ENCODE peak calls at places on chromosome 22, in five cellular contexts. One of them, this sample, is unnamed. For H3K9me3 and H3K4me1, the result is how much of the 10 kb centered on the place peaks cover.

GRCh38 chr22:42797021-42797420 is 60.1 kb downstream of the ARFGAP3 start:
- DNase-seq in astrocyte: no peak
- DNase-seq in HCT116: no peak
- DNase-seq in testis: no peak
- DNase-seq in psoas muscle: peak
- DNase-seq in this sample: no peak

GRCh38 chr22:20154602-20155183 is 3.8 kb upstream of the CCDC188 start:
- DNase-seq in astrocyte: no peak
- DNase-seq in HCT116: no peak
- DNase-seq in testis: no peak
- DNase-seq in psoas muscle: no peak
- DNase-seq in this sample: no peak

GRCh38 chr22:33975841-33976240 is 55.6 kb upstream of the LARGE1 start:
- DNase-seq in astrocyte: no peak
- DNase-seq in HCT116: no peak
- DNase-seq in testis: no peak
- DNase-seq in psoas muscle: no peak
- DNase-seq in this sample: no peak

GRCh38 chr22:40416267-40416570 is 45.8 kb downstream of the SGSM3 start:
- DNase-seq in astrocyte: no peak
- DNase-seq in HCT116: no peak
- DNase-seq in testis: no peak
- DNase-seq in psoas muscle: no peak
- DNase-seq in this sample: no peak

GRCh38 chr22:41576877-41577276 is 12.8 kb downstream of the PMM1 start:
- DNase-seq in astrocyte: no peak
- DNase-seq in HCT116: peak
- DNase-seq in testis: peak
- DNase-seq in psoas muscle: peak
- DNase-seq in this sample: peak

GRCh38 chr22:25165785-25166184 is 33.9 kb upstream of the CRYBB3 start:
- DNase-seq in astrocyte: no peak
- DNase-seq in HCT116: no peak
- DNase-seq in testis: no peak
- DNase-seq in psoas muscle: no peak
- DNase-seq in this sample: no peak

GRCh38 chr22:28921585-28921879 is 38.2 kb downstream of the ZNRF3 start:
- DNase-seq in astrocyte: no peak
- DNase-seq in HCT116: no peak
- DNase-seq in testis: no peak
- DNase-seq in psoas muscle: no peak
- DNase-seq in this sample: no peak

GRCh38 chr22:24156146-24156914 is 25.0 kb upstream of the SUSD2 start:
- DNase-seq in astrocyte: peak
- DNase-seq in HCT116: no peak
- DNase-seq in testis: peak
- DNase-seq in psoas muscle: peak
- DNase-seq in this sample: peak

GRCh38 chr22:34070051-34070450 is 149.8 kb upstream of the LARGE1 start:
- DNase-seq in astrocyte: no peak
- DNase-seq in HCT116: no peak
- DNase-seq in testis: no peak
- DNase-seq in psoas muscle: no peak
- DNase-seq in this sample: no peak

GRCh38 chr22:27993201-27993635 is 74.2 kb upstream of the PITPNB start:
- DNase-seq in astrocyte: no peak
- DNase-seq in HCT116: no peak
- DNase-seq in testis: no peak
- DNase-seq in psoas muscle: no peak
- DNase-seq in this sample: no peak

GRCh38 chr22:49564666-49565515 is 262.8 kb downstream of the BRD1 start:
- DNase-seq in astrocyte: no peak
- DNase-seq in HCT116: no peak
- DNase-seq in testis: no peak
- DNase-seq in psoas muscle: no peak
- DNase-seq in this sample: peak

GRCh38 chr22:36415415-36416168 is 27.8 kb upstream of the MYH9 start:
- DNase-seq in astrocyte: no peak
- DNase-seq in HCT116: no peak
- DNase-seq in testis: no peak
- DNase-seq in psoas muscle: no peak
- DNase-seq in this sample: no peak

GRCh38 chr22:47850644-47851151 is 1088.2 kb downstream of the TBC1D22A start:
- DNase-seq in astrocyte: no peak
- DNase-seq in HCT116: no peak
- DNase-seq in testis: peak
- DNase-seq in psoas muscle: no peak
- DNase-seq in this sample: no peak

GRCh38 chr22:47846206-47846605 is 1083.8 kb downstream of the TBC1D22A start:
- DNase-seq in astrocyte: no peak
- DNase-seq in HCT116: no peak
- DNase-seq in testis: no peak
- DNase-seq in psoas muscle: no peak
- DNase-seq in this sample: no peak

GRCh38 chr22:47851586-47851985 is 1089.1 kb downstream of the TBC1D22A start:
- DNase-seq in astrocyte: no peak
- DNase-seq in HCT116: no peak
- DNase-seq in testis: peak
- DNase-seq in psoas muscle: no peak
- DNase-seq in this sample: no peak

GRCh38 chr22:47847281-47847890 is 1084.9 kb downstream of the TBC1D22A start:
- DNase-seq in astrocyte: no peak
- DNase-seq in HCT116: no peak
- DNase-seq in testis: peak
- DNase-seq in psoas muscle: no peak
- DNase-seq in this sample: no peak

GRCh38 chr22:47848384-47848920 is 1086.0 kb downstream of the TBC1D22A start:
- DNase-seq in astrocyte: no peak
- DNase-seq in HCT116: no peak
- DNase-seq in testis: peak
- DNase-seq in psoas muscle: no peak
- DNase-seq in this sample: no peak
- H3K9me3 ChIP-seq in astrocyte: under half
- H3K9me3 ChIP-seq in HCT116: under half
- H3K9me3 ChIP-seq in testis: under half
- H3K9me3 ChIP-seq in psoas muscle: under half
- H3K9me3 ChIP-seq in this sample: under half

GRCh38 chr22:31637375-31637937 is 24.6 kb downstream of the PISD start:
- DNase-seq in astrocyte: no peak
- DNase-seq in HCT116: no peak
- DNase-seq in testis: peak
- DNase-seq in psoas muscle: no peak
- DNase-seq in this sample: no peak
- H3K4me1 ChIP-seq in astrocyte: under half
- H3K4me1 ChIP-seq in HCT116: under half
- H3K4me1 ChIP-seq in testis: under half
- H3K4me1 ChIP-seq in psoas muscle: under half
- H3K4me1 ChIP-seq in this sample: under half

GRCh38 chr22:26610983-26611382 is 6.8 kb downstream of the CRYBB1 start:
- DNase-seq in astrocyte: peak
- DNase-seq in HCT116: no peak
- DNase-seq in testis: no peak
- DNase-seq in psoas muscle: no peak
- DNase-seq in this sample: no peak
- H3K4me3 ChIP-seq in astrocyte: no peak
- H3K4me3 ChIP-seq in HCT116: no peak
- H3K4me3 ChIP-seq in testis: no peak
- H3K4me3 ChIP-seq in psoas muscle: no peak
- H3K4me3 ChIP-seq in this sample: no peak

DNA sequence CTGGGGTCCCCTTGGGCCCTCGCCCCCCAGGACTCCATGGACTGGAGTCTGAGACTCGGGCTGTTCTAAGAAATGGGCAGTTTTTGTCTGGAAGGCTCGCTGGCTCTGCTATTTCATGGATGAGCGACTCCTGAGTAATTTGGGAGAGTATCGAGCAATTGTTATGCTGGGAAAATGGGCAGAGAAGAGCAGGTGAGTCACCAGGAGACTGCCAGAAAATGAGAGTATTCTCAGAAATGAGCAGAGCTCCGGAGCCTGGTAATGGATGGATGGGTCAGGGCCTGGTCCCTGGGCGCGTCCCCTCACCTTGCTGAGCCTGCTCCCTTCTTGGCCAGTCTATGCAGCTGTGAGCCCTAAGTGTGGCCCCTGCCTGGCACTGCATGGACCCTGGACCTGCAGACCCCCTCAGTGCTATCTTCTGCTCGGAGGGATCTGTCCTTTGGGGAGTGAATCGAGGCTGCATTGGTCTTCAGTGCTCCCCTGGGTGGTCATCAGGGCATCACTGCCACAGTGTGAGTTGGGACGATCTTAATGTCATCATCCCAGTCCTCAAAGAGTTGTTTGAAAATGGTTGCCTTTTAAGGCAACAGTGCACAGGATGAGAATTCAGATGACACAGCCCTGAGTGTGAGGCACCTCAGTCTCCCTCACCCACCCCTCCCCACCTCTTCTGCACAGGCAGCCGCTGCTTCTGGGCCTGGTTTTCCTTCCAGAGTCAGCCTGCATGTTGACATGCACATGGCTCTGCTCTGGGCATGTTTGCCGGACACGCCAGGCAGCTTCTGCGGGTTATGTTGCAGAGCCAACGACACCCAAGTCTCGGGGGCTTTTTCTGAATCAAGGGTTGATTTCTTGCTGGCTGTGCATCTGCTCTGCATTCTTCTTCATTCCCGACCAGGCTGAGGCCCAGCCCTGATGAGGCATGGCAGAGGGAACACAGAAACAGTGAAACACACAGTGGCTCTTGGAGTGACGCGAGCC is 519.0 kb downstream of the TBC1D22A start:
- DNase-seq in astrocyte: peak
- DNase-seq in HCT116: no peak
- DNase-seq in testis: no peak
- DNase-seq in psoas muscle: peak
- DNase-seq in this sample: no peak
- H3K9me3 ChIP-seq in astrocyte: under half
- H3K9me3 ChIP-seq in HCT116: under half
- H3K9me3 ChIP-seq in testis: under half
- H3K9me3 ChIP-seq in psoas muscle: under half
- H3K9me3 ChIP-seq in this sample: under half

DNA sequence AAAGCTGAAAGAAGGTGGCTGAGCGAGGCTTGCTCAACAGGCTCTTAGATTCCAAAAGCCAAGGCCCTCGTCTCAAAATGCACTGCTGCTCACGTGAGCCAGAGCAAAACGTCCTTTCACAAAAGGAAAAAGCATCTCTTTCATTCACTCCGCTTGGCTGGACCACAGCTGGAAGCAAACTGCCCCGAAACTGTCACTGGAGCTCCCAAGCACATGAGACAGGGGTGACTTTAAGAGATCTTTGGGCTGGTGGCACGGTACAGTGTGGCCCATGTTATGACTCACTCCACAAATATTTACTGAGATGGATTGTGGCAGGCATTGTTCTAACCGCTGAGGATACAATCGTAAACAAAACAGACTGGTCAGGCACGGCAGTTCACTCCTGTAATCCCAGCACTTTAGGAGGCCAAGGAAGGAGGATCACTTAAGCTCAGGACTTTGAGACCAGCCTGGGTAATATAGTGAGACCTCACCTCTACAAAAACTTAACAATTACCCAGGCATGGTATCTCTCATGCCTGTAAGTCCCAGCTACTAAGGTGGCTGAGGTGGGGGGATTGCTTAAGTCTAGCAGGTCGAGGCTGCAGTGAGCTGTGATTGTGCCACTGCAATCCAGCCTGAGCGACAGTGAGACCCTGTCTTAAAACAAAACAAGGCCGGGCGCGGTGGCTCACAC is 3.6 kb downstream of the PLA2G6 start:
- DNase-seq in astrocyte: peak
- DNase-seq in HCT116: peak
- DNase-seq in testis: peak
- DNase-seq in psoas muscle: peak
- DNase-seq in this sample: no peak
- H3K4me1 ChIP-seq in astrocyte: under half
- H3K4me1 ChIP-seq in HCT116: half or more
- H3K4me1 ChIP-seq in testis: under half
- H3K4me1 ChIP-seq in psoas muscle: half or more
- H3K4me1 ChIP-seq in this sample: under half

GRCh38 chr22:45308624-45309421 is 911 bp upstream of the FAM118A start:
- DNase-seq in astrocyte: no peak
- DNase-seq in HCT116: peak
- DNase-seq in testis: no peak
- DNase-seq in psoas muscle: peak
- DNase-seq in this sample: peak
- H3K4me3 ChIP-seq in astrocyte: peak
- H3K4me3 ChIP-seq in HCT116: peak
- H3K4me3 ChIP-seq in testis: peak
- H3K4me3 ChIP-seq in psoas muscle: peak
- H3K4me3 ChIP-seq in this sample: peak

GRCh38 chr22:48106715-48107259 is 1344.3 kb downstream of the TBC1D22A start:
- DNase-seq in astrocyte: no peak
- DNase-seq in HCT116: no peak
- DNase-seq in testis: no peak
- DNase-seq in psoas muscle: no peak
- DNase-seq in this sample: no peak
- H3K9me3 ChIP-seq in astrocyte: under half
- H3K9me3 ChIP-seq in HCT116: under half
- H3K9me3 ChIP-seq in testis: under half
- H3K9me3 ChIP-seq in psoas muscle: under half
- H3K9me3 ChIP-seq in this sample: under half

GRCh38 chr22:26462051-26462450 is 21.5 kb downstream of the HPS4 start:
- DNase-seq in astrocyte: no peak
- DNase-seq in HCT116: no peak
- DNase-seq in testis: no peak
- DNase-seq in psoas muscle: no peak
- DNase-seq in this sample: no peak
- H3K4me1 ChIP-seq in astrocyte: under half
- H3K4me1 ChIP-seq in HCT116: under half
- H3K4me1 ChIP-seq in testis: under half
- H3K4me1 ChIP-seq in psoas muscle: under half
- H3K4me1 ChIP-seq in this sample: under half